ENCODE peak calls at places on chromosomes 11 and 22, in seven cellular contexts. Q is fibroblast of the aortic adventitia, T is colonic mucosa, V is SJSA1, H is neural progenitor cell, A is tibial nerve, C is GM12865. D is an unnamed sample.

GRCh38 chr11:8766043-8766992 is 83.7 kb downstream of the RPL27A start:
- DNase-seq in T (no peak), V (peak; percentile 19), H (peak; percentile 50), C (no peak), Q (no peak), A (no peak), D (no peak)

GRCh38 chr22:49910229-49911155 is 7.7 kb downstream of the ALG12 start:
- DNase-seq in T (no peak), Q (no peak), V (no peak), H (no peak), A (no peak), C (no peak), D (no peak)

GRCh38 chr11:12363373-12363772 is 14.0 kb upstream of the PARVA start:
- DNase-seq in H (no peak), C (no peak), A (no peak), Q (no peak), T (no peak), V (no peak), D (no peak)

GRCh38 chr11:130478204-130478701 is 29.8 kb downstream of the ADAMTS15 start:
- DNase-seq in C (no peak), T (peak; percentile 66), Q (peak; percentile 98), V (peak; percentile 86), H (peak; percentile 16), A (peak; percentile 82), D (peak; percentile 52)

GRCh38 chr11:128544625-128545024 is 42.7 kb downstream of the ETS1 start:
- DNase-seq in T (no peak), V (peak; percentile 24), Q (peak; percentile 74), H (peak; percentile 55), A (no peak), C (no peak), D (no peak)

GRCh38 chr11:125956371-125956770 is 10.5 kb downstream of the VSIG10L2 start:
- DNase-seq in V (no peak), C (no peak), T (no peak), H (no peak), A (no peak), Q (peak; percentile 78), D (no peak)

GRCh38 chr11:85685820-85686459 is at the start of gene CCDC89:
- DNase-seq in V (no peak), T (peak; percentile 59), C (peak; percentile 6), A (peak; percentile 46), Q (peak; percentile 99), H (peak; percentile 18), D (peak; percentile 49)

GRCh38 chr11:105229257-105229656 is 89.7 kb upstream of the CARD18 start:
- DNase-seq in T (no peak), Q (peak; percentile 85), H (no peak), A (no peak), C (no peak), V (no peak), D (no peak)

GRCh38 chr11:69661413-69661715 is 13.8 kb downstream of the LTO1 start:
- DNase-seq in V (no peak), H (no peak), T (no peak), A (no peak), C (no peak), Q (no peak), D (peak; percentile 26)

GRCh38 chr11:9711454-9712307 is 47.8 kb downstream of the SWAP70 start:
- DNase-seq in H (no peak), T (no peak), Q (no peak), C (no peak), A (no peak), V (no peak), D (no peak)

GRCh38 chr22:50191041-50191740 is 5.5 kb downstream of the TRABD start:
- DNase-seq in Q (no peak), H (no peak), A (no peak), C (peak; percentile 94), T (peak; percentile 49), V (no peak), D (no peak)

GRCh38 chr11:26276798-26277424 is 55.0 kb upstream of the ANO3 start:
- DNase-seq in C (peak; percentile 66), T (peak; percentile 53), H (peak; percentile 67), V (peak; percentile 51), A (peak; percentile 21), Q (peak; percentile 84), D (peak; percentile 32)

DNA sequence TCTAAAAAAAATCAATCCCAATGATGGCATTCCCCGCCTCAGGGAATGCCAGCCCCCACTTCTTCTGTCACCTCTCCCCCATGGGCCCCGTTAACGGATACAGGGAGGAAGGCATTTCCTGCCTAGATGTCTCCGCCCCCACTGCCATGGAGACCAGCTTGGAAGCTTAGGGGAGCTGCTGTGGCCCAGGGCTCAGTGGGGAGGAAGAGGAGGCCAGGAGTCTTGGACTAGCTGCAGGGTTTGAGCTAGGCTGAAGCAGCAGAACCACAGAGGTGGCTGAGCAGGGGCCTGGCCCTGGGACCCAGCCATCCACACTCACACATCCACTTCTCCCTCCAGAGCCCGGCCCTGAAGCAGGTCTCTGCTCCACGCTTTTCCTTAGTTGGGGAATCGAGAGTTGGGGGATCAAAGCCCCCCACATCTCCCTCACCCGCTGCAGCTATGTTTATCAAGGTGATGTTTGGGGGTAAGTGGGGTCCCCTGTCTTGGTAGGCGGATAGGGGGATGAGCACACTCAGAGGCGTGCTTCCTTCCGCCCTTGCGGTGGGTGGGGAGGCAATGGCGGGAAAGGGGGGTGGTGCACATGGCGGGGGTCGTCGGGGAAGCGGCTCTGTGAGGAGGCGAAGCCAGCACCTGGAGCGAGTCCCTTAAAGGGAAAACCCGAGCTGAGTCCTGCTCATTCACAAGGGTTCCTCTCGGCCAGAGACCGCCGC is at the start of gene C22orf15:
- DNase-seq in T (no peak), Q (peak; percentile 16), H (peak; percentile 48), V (peak; percentile 27), C (no peak), A (no peak), D (peak; percentile 84)
- H3K4me3 ChIP-seq in T (no peak within 1 kb of the TSS), Q (no peak within 1 kb of the TSS), H (no peak within 1 kb of the TSS), V (no peak within 1 kb of the TSS), C (peak within 1 kb of the TSS; percentile 40), A (peak within 1 kb of the TSS; percentile 30), D (peak within 1 kb of the TSS; percentile 10)

GRCh38 chr11:42957831-42958230 is 354.0 kb upstream of the API5 start:
- DNase-seq in T (no peak), H (no peak), Q (no peak), V (no peak), A (no peak), C (no peak), D (no peak)
- H3K4me3 ChIP-seq in T (no peak overlapping the region), H (no peak overlapping the region), Q (no peak overlapping the region), V (no peak overlapping the region), A (no peak overlapping the region), C (no peak overlapping the region), D (no peak overlapping the region)

GRCh38 chr11:36431429-36432092 is 78.5 kb downstream of the TRAF6 start:
- DNase-seq in Q (peak; percentile 97), A (no peak), H (peak; percentile 10), V (peak; percentile 81), T (no peak), C (peak; percentile 56), D (no peak)
- H3K4me3 ChIP-seq in Q (no peak overlapping the region), A (no peak overlapping the region), H (no peak overlapping the region), V (no peak overlapping the region), T (no peak overlapping the region), C (no peak overlapping the region), D (no peak overlapping the region)

GRCh38 chr11:62669420-62670161 is 1.9 kb upstream of the UQCC3 start:
- DNase-seq in A (no peak), T (peak; percentile 81), V (no peak), C (no peak), H (peak; percentile 34), Q (no peak), D (peak; percentile 59)

GRCh38 chr11:62666259-62666926 is 1.3 kb downstream of the CSKMT start:
- DNase-seq in A (no peak), V (no peak), T (no peak), H (no peak), C (peak; percentile 43), Q (no peak), D (peak; percentile 46)

GRCh38 chr11:62665630-62666258 is 632 bp downstream of the CSKMT start:
- DNase-seq in C (peak; percentile 74), V (no peak), T (peak; percentile 64), H (peak; percentile 73), A (no peak), Q (peak; percentile 74), D (peak; percentile 59)

GRCh38 chr11:62665075-62665629 is at the start of the genes C11orf98 and CSKMT:
- DNase-seq in T (peak; percentile 98), A (peak; percentile 91), Q (peak; percentile 94), C (peak; percentile 97), V (peak; percentile 98), H (peak; percentile 96), D (peak; percentile 99)

DNA sequence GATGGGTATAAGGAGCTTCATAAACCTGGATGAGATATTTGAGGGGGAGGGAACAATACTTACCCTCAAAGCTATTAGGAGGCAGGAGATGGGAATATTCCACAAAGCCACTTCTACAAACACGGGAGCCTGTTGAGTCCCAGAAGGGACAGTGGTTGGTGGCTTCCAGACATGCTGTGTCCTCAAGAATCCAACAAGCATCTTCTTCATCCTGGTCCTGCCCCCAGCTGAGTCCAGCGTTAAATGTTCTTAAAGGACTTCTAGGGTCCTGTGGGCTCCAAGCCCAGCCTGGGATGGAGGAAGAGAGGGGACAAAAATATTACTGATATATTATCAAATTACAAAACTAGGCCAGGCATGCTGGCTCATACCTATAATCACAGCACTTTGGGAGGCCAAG is 2.3 kb downstream of the CSKMT start:
- DNase-seq in T (no peak), V (no peak), H (no peak), A (no peak), C (no peak), Q (no peak), D (no peak)
- H3K4me3 ChIP-seq in T (no peak overlapping the region), V (no peak overlapping the region), H (peak overlapping the region; percentile 4), A (no peak overlapping the region), C (peak overlapping the region; percentile 94), Q (peak overlapping the region; percentile 97), D (no peak overlapping the region)

GRCh38 chr11:14764899-14765527 is 121.4 kb downstream of the PDE3B start:
- DNase-seq in C (peak; percentile 88), V (peak; percentile 16), H (no peak), T (no peak), Q (peak; percentile 47), A (no peak), D (no peak)
- H3K4me3 ChIP-seq in C (no peak overlapping the region), V (no peak overlapping the region), H (no peak overlapping the region), T (no peak overlapping the region), Q (no peak overlapping the region), A (no peak overlapping the region), D (no peak overlapping the region)

GRCh38 chr11:70826541-70826943 is 425.8 kb downstream of the SHANK2 start:
- DNase-seq in Q (no peak), C (no peak), T (no peak), A (no peak), H (peak; percentile 91), V (no peak), D (peak; percentile 93)
- H3K4me3 ChIP-seq in Q (no peak overlapping the region), C (no peak overlapping the region), T (no peak overlapping the region), A (no peak overlapping the region), H (peak overlapping the region; percentile 35), V (peak overlapping the region; percentile 19), D (no peak overlapping the region)

GRCh38 chr11:108618529-108618928 is 25.0 kb upstream of the EXPH5 start:
- DNase-seq in Q (no peak), T (no peak), C (no peak), H (no peak), V (no peak), A (no peak), D (no peak)

GRCh38 chr11:108616549-108616948 is 23.0 kb upstream of the EXPH5 start:
- DNase-seq in C (no peak), T (no peak), A (no peak), H (no peak), Q (peak; percentile 87), V (peak; percentile 31), D (no peak)

GRCh38 chr11:108624196-108624925 is 30.8 kb upstream of the EXPH5 start:
- DNase-seq in V (no peak), A (no peak), C (no peak), H (no peak), Q (peak; percentile 13), T (peak; percentile 68), D (no peak)

GRCh38 chr11:108617055-108617454 is 23.5 kb upstream of the EXPH5 start:
- DNase-seq in C (no peak), V (no peak), Q (no peak), A (no peak), T (no peak), H (no peak), D (no peak)

GRCh38 chr11:108620958-108621772 is 27.6 kb upstream of the EXPH5 start:
- DNase-seq in C (peak; percentile 87), A (no peak), H (no peak), T (no peak), Q (no peak), V (no peak), D (no peak)
- H3K4me3 ChIP-seq in C (peak overlapping the region; percentile 26), A (no peak overlapping the region), H (no peak overlapping the region), T (no peak overlapping the region), Q (no peak overlapping the region), V (no peak overlapping the region), D (no peak overlapping the region)